ENCODE peak calls at places on chromosome 16, in eight cellular contexts. M is mesothelial cell of epicardium; V is lower leg skin; P is heart left ventricle; E is CD4-positive, alpha-beta T cell; S is psoas muscle; N is nephron progenitor cell; Q is brain microvascular endothelial cell. D is an unnamed sample.

GRCh38 chr16:30351586-30352419 is 3.3 kb downstream of the CD2BP2 start:
- DNase-seq in V (no peak), Q (peak; percentile 59), M (no peak), E (no peak), P (peak; percentile 90), N (no peak), S (peak; percentile 92), D (no peak)

GRCh38 chr16:89944773-89945172 is 3.8 kb upstream of the DEF8 start:
- DNase-seq in P (peak; percentile 3), V (no peak), N (no peak), S (no peak), M (no peak), E (no peak), Q (no peak), D (peak; percentile 67)

GRCh38 chr16:4682084-4682581 is 11.2 kb upstream of the NUDT16L1 start:
- DNase-seq in N (peak; percentile 64), V (no peak), S (no peak), M (no peak), Q (no peak), E (no peak), P (no peak), D (no peak)

GRCh38 chr16:2954647-2955381 is 9.3 kb upstream of the KREMEN2 start:
- DNase-seq in Q (no peak), N (no peak), V (no peak), S (peak; percentile 46), E (no peak), M (no peak), P (no peak), D (no peak)

GRCh38 chr16:87856796-87857228 is 12.5 kb downstream of the SLC7A5 start:
- DNase-seq in Q (no peak), V (no peak), P (no peak), S (peak; percentile 76), N (no peak), E (no peak), M (no peak), D (no peak)

GRCh38 chr16:51989637-51990230 is 557.2 kb downstream of the TOX3 start:
- DNase-seq in M (no peak), Q (no peak), S (no peak), P (no peak), N (no peak), E (no peak), V (no peak), D (no peak)

GRCh38 chr16:72317378-72317777 is 145.4 kb upstream of the PMFBP1 start:
- DNase-seq in P (no peak), M (no peak), E (no peak), N (no peak), V (no peak), Q (no peak), S (no peak), D (no peak)

GRCh38 chr16:83689385-83689831 is 118.4 kb upstream of the HSBP1 start:
- DNase-seq in N (no peak), P (no peak), V (no peak), Q (peak; percentile 85), M (no peak), S (no peak), E (no peak), D (peak; percentile 18)

GRCh38 chr16:81468269-81468902 is 23.8 kb downstream of the CMIP start:
- DNase-seq in V (no peak), S (no peak), M (no peak), N (no peak), Q (no peak), E (no peak), P (no peak), D (no peak)

GRCh38 chr16:64282181-64282580 is 839.7 kb downstream of the CDH11 start:
- DNase-seq in V (no peak), M (no peak), E (no peak), S (no peak), P (no peak), Q (no peak), N (no peak), D (no peak)

GRCh38 chr16:66905633-66906539 is 12.8 kb downstream of the CDH16 start:
- DNase-seq in S (no peak), Q (no peak), V (no peak), P (peak; percentile 88), N (no peak), E (peak; percentile 50), M (peak; percentile 80), D (no peak)

GRCh38 chr16:16790597-16790996 is 411.7 kb downstream of the NPIPA7 start:
- DNase-seq in Q (no peak), P (no peak), V (no peak), S (no peak), E (no peak), M (no peak), N (no peak), D (no peak)

GRCh38 chr16:5977329-5977728 is 879.7 kb upstream of the EEF2KMT start:
- DNase-seq in S (no peak), E (no peak), P (no peak), M (no peak), V (no peak), N (no peak), Q (no peak), D (no peak)

GRCh38 chr16:54651851-54652770 is 278.6 kb upstream of the IRX5 start:
- DNase-seq in S (no peak), V (no peak), P (no peak), E (no peak), N (no peak), Q (no peak), M (no peak), D (no peak)

GRCh38 chr16:48330847-48331204 is 54.4 kb downstream of the SIAH1 start:
- DNase-seq in V (no peak), P (no peak), Q (no peak), M (no peak), E (no peak), N (no peak), S (no peak), D (no peak)

GRCh38 chr16:68740628-68741346 is 3.7 kb downstream of the CDH1 start:
- DNase-seq in E (no peak), P (no peak), M (no peak), V (no peak), Q (no peak), S (no peak), N (no peak), D (no peak)

GRCh38 chr16:54062361-54063346 is 223.9 kb downstream of the IRX3 start:
- DNase-seq in E (no peak), N (no peak), S (no peak), P (no peak), V (no peak), M (no peak), Q (no peak), D (no peak)

GRCh38 chr16:77336637-77337036 is 98.2 kb downstream of the ADAMTS18 start:
- DNase-seq in Q (peak; percentile 21), N (no peak), P (no peak), V (no peak), E (no peak), S (no peak), M (no peak), D (no peak)

GRCh38 chr16:9817586-9817985 is 364.6 kb downstream of the GRIN2A start:
- DNase-seq in E (no peak), P (no peak), V (no peak), Q (no peak), M (no peak), S (no peak), N (no peak), D (no peak)

DNA sequence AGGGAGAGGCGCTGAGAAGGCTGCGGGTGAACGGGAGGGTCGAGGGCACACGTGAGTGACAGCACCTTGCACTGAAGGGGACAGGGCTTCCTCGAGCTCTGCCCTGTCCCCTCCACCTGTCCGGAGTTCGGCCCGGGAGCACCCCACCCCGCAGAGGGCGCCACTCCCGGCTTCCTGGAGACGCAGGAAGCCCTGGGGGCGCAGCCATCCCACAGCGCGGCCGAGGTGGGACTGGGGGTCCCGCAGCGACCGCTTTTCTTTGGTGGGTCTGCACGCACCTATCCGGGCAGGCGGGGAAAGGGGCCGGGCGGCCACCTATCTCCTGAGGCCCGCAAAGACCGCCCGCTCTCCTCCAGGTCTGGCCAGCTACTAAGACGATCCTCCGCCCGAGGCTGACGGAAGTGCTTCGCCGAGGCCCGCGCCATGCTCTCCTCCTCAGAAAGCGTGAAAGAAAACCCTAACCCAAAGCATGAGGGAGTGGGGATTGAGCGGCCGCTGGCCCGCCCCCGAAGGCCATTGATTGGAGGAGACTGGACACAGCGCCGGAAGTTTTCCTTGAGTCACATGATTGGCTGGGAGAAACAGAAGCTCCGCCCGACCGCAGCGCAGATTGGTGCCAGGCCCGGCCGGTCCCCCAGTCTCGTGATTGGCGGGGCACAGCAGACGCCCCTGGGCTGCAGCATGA is 34.4 kb downstream of the DDX19A start:
- DNase-seq in S (peak; percentile 98), N (peak; percentile 94), Q (peak; percentile 95), E (peak; percentile 94), P (peak; percentile 98), V (peak; percentile 99), M (peak; percentile 93), D (peak; percentile 96)
- TF ChIP-seq CTCF in S (peak; percentile 34), N (no peak), Q (peak; percentile 48), E (peak; percentile 38), P (peak; percentile 52), V (no peak), M (no peak), D (peak; percentile 33)

GRCh38 chr16:22053921-22054341 is 38.4 kb upstream of the VWA3A start:
- DNase-seq in S (no peak), N (no peak), E (no peak), Q (no peak), M (no peak), V (no peak), P (no peak), D (no peak)
- TF ChIP-seq CTCF in S (no peak), N (no peak), E (no peak), Q (no peak), M (no peak), V (no peak), P (no peak), D (no peak)

GRCh38 chr16:28063047-28063521 is 430 bp downstream of the GSG1L start:
- DNase-seq in E (no peak), M (peak; percentile 58), S (no peak), N (peak; percentile 64), Q (no peak), V (no peak), P (no peak), D (no peak)
- TF ChIP-seq CTCF in E (no peak), M (no peak), S (no peak), N (no peak), Q (no peak), V (no peak), P (no peak), D (no peak)

DNA sequence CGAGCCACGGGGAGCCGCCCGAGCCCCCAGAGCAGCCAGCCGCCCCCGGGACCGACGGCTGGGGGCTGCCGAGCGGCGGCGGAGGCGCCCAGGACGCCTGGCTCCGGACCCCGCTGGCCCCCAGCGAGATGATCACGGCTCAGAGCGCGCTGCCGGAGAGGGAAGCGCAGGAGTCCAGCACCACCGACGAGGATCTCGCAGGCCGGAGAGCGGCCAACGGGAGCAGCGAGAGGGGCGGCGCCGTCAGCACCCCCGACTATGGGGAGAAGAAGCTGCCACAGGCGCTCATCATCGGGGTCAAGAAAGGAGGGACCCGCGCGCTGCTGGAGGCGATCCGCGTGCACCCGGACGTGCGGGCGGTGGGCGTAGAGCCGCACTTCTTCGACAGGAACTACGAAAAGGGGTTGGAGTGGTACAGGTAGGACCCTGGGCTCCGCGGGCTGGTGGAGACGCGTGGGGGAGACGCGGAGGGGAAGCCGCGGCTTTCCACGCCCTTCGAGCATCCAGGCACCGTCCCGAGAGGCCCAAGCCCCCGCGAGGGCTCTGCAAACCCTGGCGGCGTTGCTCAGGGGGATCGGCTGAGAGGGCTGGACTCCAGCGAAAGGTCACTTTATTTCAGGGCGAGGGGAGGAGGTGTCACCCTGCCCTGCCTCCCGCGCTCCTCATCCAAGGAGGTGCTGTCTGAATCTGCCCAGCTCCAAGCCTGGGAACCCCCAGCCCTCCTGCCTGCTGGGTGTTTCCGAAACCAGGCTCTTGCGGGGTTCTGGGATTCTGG is 1.2 kb downstream of the HS3ST4 start:
- DNase-seq in Q (no peak), S (no peak), V (no peak), N (peak; percentile 65), M (peak; percentile 51), P (no peak), E (no peak), D (peak; percentile 17)
- TF ChIP-seq CTCF in Q (no peak), S (no peak), V (no peak), N (no peak), M (no peak), P (no peak), E (no peak), D (no peak)